ENCODE peak calls at places on chromosomes 7 and 10, in four cellular contexts. H is cardiac muscle cell; P is CD8-positive, alpha-beta memory T cell; X is IMR-90. B is an unnamed sample. For H3K9me3 and H3K4me1, the result is how much of the 10 kb centered on the place peaks cover.

GRCh38 chr7:32410545-32410944 is 79.6 kb downstream of the LSM5 start:
- DNase-seq in X (no peak), H (no peak), P (no peak), B (no peak)

GRCh38 chr10:92847185-92847864 is 995 bp upstream of the EXOC6 start:
- DNase-seq in H (peak), P (no peak), X (peak), B (no peak)

GRCh38 chr10:22345301-22346086 is at the start of gene SPAG6:
- DNase-seq in X (no peak), P (no peak), H (peak), B (no peak)

GRCh38 chr10:101559596-101560292 is 28.3 kb downstream of the POLL start:
- DNase-seq in X (no peak), P (no peak), H (no peak), B (no peak)

GRCh38 chr7:108235451-108236061 is 105.4 kb upstream of the LAMB4 start:
- DNase-seq in X (peak), P (no peak), H (peak), B (no peak)

GRCh38 chr7:137996386-137996851 is 5.5 kb downstream of the CREB3L2 start:
- DNase-seq in P (no peak), H (peak), X (peak), B (no peak)

GRCh38 chr10:91043173-91043910 is 122.5 kb upstream of the ANKRD1 start:
- DNase-seq in P (no peak), X (peak), H (peak), B (no peak)

GRCh38 chr10:68137174-68137573 is 27.9 kb downstream of the MYPN start:
- DNase-seq in P (no peak), H (no peak), X (peak), B (no peak)

GRCh38 chr10:6052247-6053221 is 9.6 kb downstream of the IL2RA start:
- DNase-seq in X (no peak), P (peak), H (no peak), B (peak)

GRCh38 chr10:68665841-68666240 is 55.2 kb upstream of the CCAR1 start:
- DNase-seq in X (peak), H (peak), P (no peak), B (no peak)

GRCh38 chr10:25867321-25867720 is 66.7 kb upstream of the MYO3A start:
- DNase-seq in P (no peak), H (peak), X (no peak), B (no peak)

GRCh38 chr7:4550117-4550516 is 132.0 kb upstream of the FOXK1 start:
- DNase-seq in X (no peak), P (no peak), H (no peak), B (no peak)

GRCh38 chr7:44959433-44959951 is 19.3 kb downstream of the MYO1G start:
- DNase-seq in P (peak), H (no peak), X (peak), B (peak)

GRCh38 chr10:66326876-66327275 is 599.0 kb upstream of the LRRTM3 start:
- DNase-seq in P (no peak), X (no peak), H (no peak), B (no peak)

GRCh38 chr7:44638611-44639557 is 32.5 kb downstream of the OGDH start:
- DNase-seq in P (peak), H (peak), X (peak), B (peak)

GRCh38 chr10:80612261-80612660 is 74.6 kb downstream of the SH2D4B start:
- DNase-seq in H (no peak), P (no peak), X (no peak), B (no peak)

GRCh38 chr10:91642831-91643692 is 10.2 kb upstream of the PPP1R3C start:
- DNase-seq in H (no peak), P (no peak), X (peak), B (no peak)

GRCh38 chr7:74542558-74543117 is 88.9 kb downstream of the GTF2IRD1 start:
- DNase-seq in H (peak), X (no peak), P (no peak), B (no peak)

GRCh38 chr7:33334349-33334748 is 205.0 kb downstream of the BBS9 start:
- DNase-seq in X (peak), P (no peak), H (peak), B (no peak)

GRCh38 chr7:79337722-79338121 is 115.7 kb downstream of the MAGI2 start:
- DNase-seq in P (no peak), H (no peak), X (no peak), B (no peak)

GRCh38 chr7:95011156-95011928 is 103.9 kb downstream of the PPP1R9A start:
- DNase-seq in P (no peak), X (peak), H (peak), B (no peak)

GRCh38 chr10:118213456-118213855 is 128.7 kb downstream of the FAM204A start:
- DNase-seq in P (no peak), H (no peak), X (no peak), B (no peak)
- H3K27ac ChIP-seq in P (no peak), H (no peak), X (no peak), B (no peak)

DNA sequence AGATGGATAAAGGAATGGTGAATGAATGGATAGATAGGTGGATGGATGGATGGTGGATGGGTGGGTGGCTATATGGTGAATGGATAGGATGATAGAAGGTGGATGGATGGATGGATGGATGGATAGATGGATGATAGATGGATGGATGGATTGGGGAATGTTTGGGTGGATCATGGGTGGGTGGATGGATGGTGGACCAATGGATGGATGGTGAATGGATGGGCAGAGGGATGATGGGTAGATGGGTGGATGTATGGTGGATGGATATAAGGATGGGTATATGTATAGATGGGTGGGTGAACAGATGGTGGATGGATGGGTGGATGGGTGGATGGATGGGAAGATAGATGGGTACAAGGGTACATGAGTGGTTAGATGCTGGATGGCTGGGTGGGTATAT is 322.4 kb downstream of the ADARB2 start:
- DNase-seq in P (no peak), X (no peak), H (no peak), B (no peak)
- H3K9me3 ChIP-seq in P (under half), X (half or more), H (under half), B (under half)

DNA sequence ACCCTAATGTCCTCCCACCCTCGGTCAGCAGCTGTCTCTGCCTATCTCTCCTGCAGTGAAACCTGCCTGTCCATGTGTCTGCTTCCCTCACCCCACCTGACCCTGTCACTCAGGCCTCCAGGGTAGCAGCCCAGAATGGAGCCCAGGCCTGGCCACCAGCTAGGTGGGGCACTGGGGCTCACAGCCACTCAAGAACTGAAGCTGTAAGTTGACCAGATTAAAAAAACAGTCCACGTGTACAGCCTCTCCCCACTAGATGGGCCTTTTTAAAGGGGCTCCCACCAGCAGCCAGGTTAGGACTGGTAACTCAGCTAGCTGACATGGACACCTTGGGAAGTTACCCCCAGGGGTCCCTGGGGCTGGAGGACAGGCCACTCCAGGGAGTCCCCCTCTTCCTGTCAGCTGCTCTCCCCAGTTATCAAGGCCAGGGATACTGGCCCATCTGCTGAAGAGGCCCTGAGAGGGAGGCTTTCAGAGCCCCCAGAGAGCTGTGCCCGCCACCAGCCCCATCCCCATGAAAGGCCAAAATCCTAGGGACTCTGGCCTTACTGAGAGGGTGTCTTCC is 1.4 kb downstream of the SMARCD3 start:
- DNase-seq in H (no peak), P (no peak), X (no peak), B (no peak)
- H3K4me1 ChIP-seq in H (under half), P (half or more), X (under half), B (half or more)

GRCh38 chr7:87933953-87934698 is at the start of gene ADAM22:
- DNase-seq in H (peak), P (peak), X (peak), B (peak)
- H3K27ac ChIP-seq in H (no peak), P (peak), X (no peak), B (peak)

GRCh38 chr10:36424377-36424971 is 700.9 kb upstream of the ANKRD30A start:
- DNase-seq in X (no peak), P (no peak), H (no peak), B (no peak)
- H3K9me3 ChIP-seq in X (under half), P (under half), H (under half), B (under half)